ENCODE peak calls at places on chromosome 13, in five cellular contexts. One of them, this sample, is unnamed.

GRCh38 chr13:82800391-82800790 is 1081.9 kb downstream of the SLITRK1 start:
- DNase-seq in uterus: no peak
- DNase-seq in Caco-2: no peak
- DNase-seq in SK-N-SH: no peak
- DNase-seq in tibial nerve: no peak
- DNase-seq in this sample: no peak

GRCh38 chr13:27791146-27791900 is 960 bp upstream of the GSX1 start:
- DNase-seq in tibial nerve: no peak
- DNase-seq in uterus: no peak
- DNase-seq in SK-N-SH: no peak
- DNase-seq in Caco-2: no peak
- DNase-seq in this sample: no peak

GRCh38 chr13:92719868-92720267 is 506.7 kb upstream of the GPC6 start:
- DNase-seq in tibial nerve: no peak
- DNase-seq in uterus: no peak
- DNase-seq in Caco-2: no peak
- DNase-seq in SK-N-SH: no peak
- DNase-seq in this sample: no peak

GRCh38 chr13:75416327-75417005 is 65.5 kb downstream of the TBC1D4 start:
- DNase-seq in SK-N-SH: no peak
- DNase-seq in uterus: no peak
- DNase-seq in tibial nerve: no peak
- DNase-seq in Caco-2: no peak
- DNase-seq in this sample: no peak

GRCh38 chr13:43433691-43434121 is 353.1 kb downstream of the ENOX1 start:
- DNase-seq in Caco-2: no peak
- DNase-seq in SK-N-SH: no peak
- DNase-seq in tibial nerve: no peak
- DNase-seq in uterus: no peak
- DNase-seq in this sample: no peak

GRCh38 chr13:30463820-30464495 is 1.8 kb downstream of the HMGB1 start:
- DNase-seq in tibial nerve: peak; percentile 18
- DNase-seq in uterus: no peak
- DNase-seq in SK-N-SH: no peak
- DNase-seq in Caco-2: no peak
- DNase-seq in this sample: peak; percentile 71

GRCh38 chr13:29978211-29978610 is 127.8 kb upstream of the UBL3 start:
- DNase-seq in SK-N-SH: no peak
- DNase-seq in uterus: no peak
- DNase-seq in Caco-2: no peak
- DNase-seq in tibial nerve: no peak
- DNase-seq in this sample: no peak

GRCh38 chr13:50693755-50694154 is 149.7 kb downstream of the DLEU7 start:
- DNase-seq in tibial nerve: no peak
- DNase-seq in SK-N-SH: no peak
- DNase-seq in Caco-2: no peak
- DNase-seq in uterus: no peak
- DNase-seq in this sample: peak; percentile 67

GRCh38 chr13:22726721-22727120 is 454.1 kb upstream of the SGCG start:
- DNase-seq in SK-N-SH: no peak
- DNase-seq in Caco-2: no peak
- DNase-seq in uterus: no peak
- DNase-seq in tibial nerve: no peak
- DNase-seq in this sample: no peak

GRCh38 chr13:39779337-39780270 is 124.1 kb downstream of the COG6 start:
- DNase-seq in Caco-2: no peak
- DNase-seq in tibial nerve: no peak
- DNase-seq in uterus: no peak
- DNase-seq in SK-N-SH: no peak
- DNase-seq in this sample: no peak

GRCh38 chr13:48655291-48655690 is 1.6 kb downstream of the CYSLTR2 start:
- DNase-seq in uterus: no peak
- DNase-seq in SK-N-SH: no peak
- DNase-seq in Caco-2: no peak
- DNase-seq in tibial nerve: no peak
- DNase-seq in this sample: no peak

GRCh38 chr13:84653915-84654534 is 771.8 kb upstream of the SLITRK1 start:
- DNase-seq in uterus: no peak
- DNase-seq in tibial nerve: no peak
- DNase-seq in Caco-2: no peak
- DNase-seq in SK-N-SH: no peak
- DNase-seq in this sample: no peak

GRCh38 chr13:42378383-42378780 is 106.4 kb downstream of the AKAP11 start:
- DNase-seq in tibial nerve: no peak
- DNase-seq in Caco-2: no peak
- DNase-seq in uterus: no peak
- DNase-seq in SK-N-SH: no peak
- DNase-seq in this sample: no peak

GRCh38 chr13:75907044-75907443 is 270.9 kb downstream of the LMO7 start:
- DNase-seq in Caco-2: no peak
- DNase-seq in uterus: no peak
- DNase-seq in tibial nerve: no peak
- DNase-seq in SK-N-SH: no peak
- DNase-seq in this sample: no peak

GRCh38 chr13:59744747-59745394 is 418.9 kb downstream of the DIAPH3 start:
- DNase-seq in Caco-2: no peak
- DNase-seq in uterus: no peak
- DNase-seq in SK-N-SH: no peak
- DNase-seq in tibial nerve: no peak
- DNase-seq in this sample: no peak

GRCh38 chr13:27770809-27771208 is 21.5 kb upstream of the GSX1 start:
- DNase-seq in Caco-2: peak; percentile 60
- DNase-seq in SK-N-SH: peak; percentile 20
- DNase-seq in uterus: no peak
- DNase-seq in tibial nerve: no peak
- DNase-seq in this sample: no peak

GRCh38 chr13:81916471-81916870 is 1575.5 kb upstream of the SPRY2 start:
- DNase-seq in SK-N-SH: no peak
- DNase-seq in tibial nerve: no peak
- DNase-seq in Caco-2: no peak
- DNase-seq in uterus: no peak
- DNase-seq in this sample: no peak

GRCh38 chr13:46866150-46866549 is 30.7 kb downstream of the HTR2A start:
- DNase-seq in Caco-2: peak; percentile 83
- DNase-seq in uterus: no peak
- DNase-seq in tibial nerve: no peak
- DNase-seq in SK-N-SH: peak; percentile 21
- DNase-seq in this sample: peak; percentile 61

GRCh38 chr13:20128459-20128927 is 32.4 kb downstream of the GJA3 start:
- DNase-seq in tibial nerve: no peak
- DNase-seq in Caco-2: peak; percentile 68
- DNase-seq in uterus: no peak
- DNase-seq in SK-N-SH: peak; percentile 50
- DNase-seq in this sample: no peak

GRCh38 chr13:40176242-40176641 is 490.2 kb downstream of the FOXO1 start:
- DNase-seq in Caco-2: no peak
- DNase-seq in uterus: no peak
- DNase-seq in tibial nerve: no peak
- DNase-seq in SK-N-SH: no peak
- DNase-seq in this sample: no peak

GRCh38 chr13:114061746-114062145 is 70.7 kb downstream of the RASA3 start:
- DNase-seq in SK-N-SH: no peak
- DNase-seq in uterus: no peak
- DNase-seq in tibial nerve: no peak
- DNase-seq in Caco-2: no peak
- DNase-seq in this sample: no peak
- H3K4me1 ChIP-seq in SK-N-SH: peaks cover 41% of the 10 kb centered on the region
- H3K4me1 ChIP-seq in uterus: peaks cover 10% of the 10 kb centered on the region
- H3K4me1 ChIP-seq in tibial nerve: peaks cover 55% of the 10 kb centered on the region
- H3K4me1 ChIP-seq in Caco-2: peaks cover 11% of the 10 kb centered on the region
- H3K4me1 ChIP-seq in this sample: no peaks in the 10 kb centered on the region

DNA sequence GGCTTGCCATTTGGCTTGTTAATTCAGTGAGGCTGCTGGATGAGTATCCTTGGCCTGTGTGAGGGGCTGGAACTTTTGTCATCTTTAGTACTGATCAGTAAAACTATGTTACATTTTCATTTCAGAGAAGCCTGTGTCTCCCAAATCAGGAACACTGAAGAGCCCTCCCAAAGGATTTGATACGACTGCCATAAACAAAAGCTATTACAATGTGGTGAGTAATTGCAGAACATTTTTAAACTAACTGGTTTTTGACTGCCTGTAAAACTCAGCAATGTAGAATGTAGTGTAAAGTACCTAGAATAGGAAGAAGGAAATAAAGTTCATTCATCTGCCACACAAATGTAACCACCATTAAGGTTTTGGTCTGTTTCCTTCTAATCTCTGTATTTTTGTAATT is 87.4 kb upstream of the TEX29 start:
- DNase-seq in uterus: no peak
- DNase-seq in tibial nerve: no peak
- DNase-seq in Caco-2: no peak
- DNase-seq in SK-N-SH: no peak
- DNase-seq in this sample: no peak
- TF ChIP-seq CTCF in uterus: no peak
- TF ChIP-seq CTCF in tibial nerve: no peak
- TF ChIP-seq CTCF in Caco-2: no peak
- TF ChIP-seq CTCF in SK-N-SH: no peak
- TF ChIP-seq CTCF in this sample: no peak

GRCh38 chr13:99984463-99985242 is 3.1 kb downstream of the ZIC2 start:
- DNase-seq in SK-N-SH: peak; percentile 55
- DNase-seq in Caco-2: peak; percentile 38
- DNase-seq in uterus: no peak
- DNase-seq in tibial nerve: no peak
- DNase-seq in this sample: no peak

GRCh38 chr13:99982741-99983400 is 1.3 kb downstream of the ZIC2 start:
- DNase-seq in SK-N-SH: peak; percentile 30
- DNase-seq in Caco-2: peak; percentile 25
- DNase-seq in uterus: no peak
- DNase-seq in tibial nerve: no peak
- DNase-seq in this sample: no peak

GRCh38 chr13:99985243-99985874 is 3.8 kb downstream of the ZIC2 start:
- DNase-seq in tibial nerve: no peak
- DNase-seq in SK-N-SH: no peak
- DNase-seq in Caco-2: peak; percentile 52
- DNase-seq in uterus: no peak
- DNase-seq in this sample: no peak

GRCh38 chr13:99983401-99984133 is 2.0 kb downstream of the ZIC2 start:
- DNase-seq in uterus: no peak
- DNase-seq in SK-N-SH: peak; percentile 31
- DNase-seq in tibial nerve: no peak
- DNase-seq in Caco-2: no peak
- DNase-seq in this sample: no peak

GRCh38 chr13:99984134-99984462 is 2.5 kb downstream of the ZIC2 start:
- DNase-seq in tibial nerve: no peak
- DNase-seq in Caco-2: no peak
- DNase-seq in SK-N-SH: peak; percentile 21
- DNase-seq in uterus: no peak
- DNase-seq in this sample: no peak
- H3K4me3 ChIP-seq in tibial nerve: no peak overlapping the region
- H3K4me3 ChIP-seq in Caco-2: no peak overlapping the region
- H3K4me3 ChIP-seq in SK-N-SH: no peak overlapping the region
- H3K4me3 ChIP-seq in uterus: no peak overlapping the region
- H3K4me3 ChIP-seq in this sample: no peak overlapping the region

GRCh38 chr13:18946738-18947137 is 234.9 kb downstream of the TUBA3C start:
- DNase-seq in Caco-2: no peak
- DNase-seq in SK-N-SH: no peak
- DNase-seq in uterus: no peak
- DNase-seq in tibial nerve: no peak
- DNase-seq in this sample: no peak
- H3K4me1 ChIP-seq in Caco-2: no peaks in the 10 kb centered on the region
- H3K4me1 ChIP-seq in SK-N-SH: no peaks in the 10 kb centered on the region
- H3K4me1 ChIP-seq in uterus: no peaks in the 10 kb centered on the region
- H3K4me1 ChIP-seq in tibial nerve: no peaks in the 10 kb centered on the region
- H3K4me1 ChIP-seq in this sample: no peaks in the 10 kb centered on the region

This sample was measured in right atrium auricular region.